ENCODE peak calls at places on chromosomes 3 and 15, in four cellular contexts. V, R, H and J are unnamed samples.
A peak's percentile ranks its signal among the peaks of the same experiment; 100 is the strongest.

GRCh38 chr15:29457729-29458128 is 188.1 kb upstream of the NSMCE3 start:
- DNase-seq in V (no peak), R (no peak), H (no peak), J (no peak)

GRCh38 chr15:73518876-73519594 is 76.1 kb downstream of the REC114 start:
- DNase-seq in V (no peak), R (no peak), H (no peak), J (no peak)

GRCh38 chr3:63450023-63450422 is 171.9 kb downstream of the SYNPR start:
- DNase-seq in V (no peak), R (peak; percentile 6), H (no peak), J (no peak)

GRCh38 chr3:31170932-31171670 is 276.6 kb upstream of the GADL1 start:
- DNase-seq in V (peak; percentile 73), R (peak; percentile 100), H (peak; percentile 87), J (no peak)

GRCh38 chr15:31102049-31102321 is 460 bp upstream of the TRPM1 start:
- DNase-seq in V (no peak), R (no peak), H (no peak), J (no peak)

GRCh38 chr3:20405731-20406130 is 219.7 kb upstream of the SGO1 start:
- DNase-seq in V (peak; percentile 88), R (peak; percentile 65), H (peak; percentile 5), J (no peak)

GRCh38 chr15:68574051-68574450 is 4.7 kb upstream of the CORO2B start:
- DNase-seq in V (no peak), R (no peak), H (no peak), J (no peak)

GRCh38 chr15:91302588-91303439 is 202.8 kb downstream of the SV2B start:
- DNase-seq in V (peak; percentile 77), R (peak; percentile 66), H (peak; percentile 73), J (no peak)

GRCh38 chr3:123559040-123559861 is 25.6 kb downstream of the HACD2 start:
- DNase-seq in V (peak; percentile 72), R (peak; percentile 54), H (peak; percentile 32), J (no peak)

GRCh38 chr3:112926000-112926399 is 48.9 kb downstream of the CD200R1 start:
- DNase-seq in V (no peak), R (no peak), H (no peak), J (no peak)

GRCh38 chr15:35383511-35383910 is 162.5 kb downstream of the DPH6 start:
- DNase-seq in V (no peak), R (no peak), H (no peak), J (no peak)

GRCh38 chr3:25849641-25850040 is 59.8 kb downstream of the OXSM start:
- DNase-seq in V (peak; percentile 64), R (no peak), H (no peak), J (no peak)

GRCh38 chr3:139534992-139535879 is 4.3 kb downstream of the RBP1 start:
- DNase-seq in V (peak; percentile 90), R (peak; percentile 11), H (peak; percentile 90), J (no peak)

GRCh38 chr3:72964633-72965032 is 32.0 kb upstream of the PPP4R2 start:
- DNase-seq in V (no peak), R (no peak), H (no peak), J (no peak)

GRCh38 chr15:29690765-29691475 is 131.3 kb downstream of the TJP1 start:
- DNase-seq in V (peak; percentile 28), R (no peak), H (no peak), J (no peak)

GRCh38 chr15:29400701-29401100 is 131.1 kb upstream of the NSMCE3 start:
- DNase-seq in V (no peak), R (no peak), H (no peak), J (no peak)

GRCh38 chr15:56950979-56951378 is 32.5 kb downstream of the TCF12 start:
- DNase-seq in V (no peak), R (no peak), H (no peak), J (no peak)

GRCh38 chr3:139832998-139833397 is 102.0 kb upstream of the CLSTN2 start:
- DNase-seq in V (no peak), R (no peak), H (no peak), J (no peak)

GRCh38 chr3:154090116-154090420 is 31.1 kb upstream of the ARHGEF26 start:
- DNase-seq in V (no peak), R (no peak), H (no peak), J (no peak)

GRCh38 chr3:197082871-197083270 is 53.3 kb upstream of the MELTF start:
- DNase-seq in V (peak; percentile 49), R (peak; percentile 24), H (no peak), J (no peak)

GRCh38 chr15:29952245-29952644 is 130.0 kb upstream of the TJP1 start:
- DNase-seq in V (no peak), R (no peak), H (no peak), J (no peak)

GRCh38 chr3:58188173-58188564 is 22.6 kb downstream of the DNASE1L3 start:
- DNase-seq in V (no peak), R (no peak), H (no peak), J (no peak)

GRCh38 chr3:197613187-197613586 is 57.4 kb upstream of the BDH1 start:
- DNase-seq in V (no peak), R (no peak), H (no peak), J (no peak)

GRCh38 chr3:195537995-195538394 is 5.1 kb downstream of the PPP1R2 start:
- DNase-seq in V (no peak), R (no peak), H (no peak), J (no peak)

GRCh38 chr3:170330366-170330765 is 27.1 kb upstream of the SKIL start:
- DNase-seq in V (peak; percentile 43), R (peak; percentile 19), H (peak; percentile 55), J (no peak)